ENCODE peak calls at places on chromosome 9, in ten cellular contexts. C is mucosa of descending colon; I is NCI-H2081; K is globus pallidus; M is GM03348; S is stimulated activated effector memory CD8-positive, alpha-beta T cell treated with anti-CD3 and anti-CD28 coated beads, Interleukin-12 subunit alpha, Interleukin-12 subunit beta, amount 100 ng/mL, for 72 hours; V is body of pancreas; F is sciatic nerve; T is HFFc6; D is neural progenitor cell. L is an unnamed sample.

GRCh38 chr9:75601280-75601679 is 289.2 kb upstream of the PCSK5 start:
- DNase-seq in C (no peak), I (no peak), K (no peak), M (no peak), S (no peak), V (no peak), F (no peak), T (no peak), D (peak; percentile 5), L (no peak)

GRCh38 chr9:16501726-16502125 is 368.7 kb downstream of the BNC2 start:
- DNase-seq in C (no peak), I (no peak), K (no peak), M (no peak), S (no peak), V (no peak), F (no peak), T (no peak), D (no peak), L (no peak)

GRCh38 chr9:127178646-127179632 is 56.5 kb upstream of the ANGPTL2 start:
- DNase-seq in C (no peak), I (no peak), K (no peak), M (no peak), S (no peak), V (peak; percentile 6), F (peak; percentile 63), T (no peak), D (peak; percentile 31), L (no peak)

GRCh38 chr9:118209343-118209742 is 505.1 kb downstream of the TLR4 start:
- DNase-seq in C (no peak), I (peak; percentile 92), K (no peak), M (no peak), S (no peak), V (no peak), F (no peak), T (no peak), D (no peak), L (no peak)

GRCh38 chr9:127780126-127780885 is 1.8 kb upstream of the SH2D3C start:
- DNase-seq in C (no peak), I (no peak), K (peak; percentile 79), M (no peak), S (no peak), V (no peak), F (no peak), T (no peak), D (peak; percentile 41), L (no peak)

GRCh38 chr9:95343725-95344287 is 26.3 kb upstream of the FANCC start:
- DNase-seq in C (no peak), I (no peak), K (no peak), M (no peak), S (no peak), V (no peak), F (no peak), T (peak; percentile 23), D (no peak), L (no peak)

GRCh38 chr9:37984672-37985611 is 81.0 kb upstream of the SLC25A51 start:
- DNase-seq in C (no peak), I (peak; percentile 94), K (no peak), M (peak; percentile 91), S (no peak), V (no peak), F (no peak), T (peak; percentile 49), D (peak; percentile 37), L (no peak)

GRCh38 chr9:134557331-134557730 is 84.3 kb upstream of the COL5A1 start:
- DNase-seq in C (no peak), I (no peak), K (no peak), M (no peak), S (no peak), V (no peak), F (peak; percentile 44), T (no peak), D (no peak), L (no peak)

GRCh38 chr9:3527653-3527960 is 1.8 kb upstream of the RFX3 start:
- DNase-seq in C (no peak), I (peak; percentile 54), K (no peak), M (no peak), S (no peak), V (no peak), F (no peak), T (no peak), D (no peak), L (no peak)

GRCh38 chr9:130120207-130120587 is 52.0 kb upstream of the NCS1 start:
- DNase-seq in C (no peak), I (no peak), K (no peak), M (no peak), S (no peak), V (no peak), F (no peak), T (no peak), D (no peak), L (no peak)

GRCh38 chr9:86687788-86688187 is 259.5 kb downstream of the GAS1 start:
- DNase-seq in C (no peak), I (no peak), K (no peak), M (no peak), S (no peak), V (no peak), F (no peak), T (no peak), D (no peak), L (no peak)

GRCh38 chr9:108903437-108904103 is 30.4 kb downstream of the ELP1 start:
- DNase-seq in C (no peak), I (no peak), K (no peak), M (no peak), S (no peak), V (no peak), F (no peak), T (no peak), D (no peak), L (no peak)

GRCh38 chr9:86321373-86321772 is 32.8 kb downstream of the TUT7 start:
- DNase-seq in C (no peak), I (no peak), K (no peak), M (peak; percentile 41), S (no peak), V (no peak), F (no peak), T (peak; percentile 94), D (no peak), L (no peak)

GRCh38 chr9:115115924-115116323 is 2.0 kb downstream of the TNC start:
- DNase-seq in C (no peak), I (no peak), K (no peak), M (peak; percentile 61), S (no peak), V (no peak), F (no peak), T (peak; percentile 83), D (no peak), L (no peak)

GRCh38 chr9:76764138-76764537 is at the start of gene PCA3:
- DNase-seq in C (no peak), I (no peak), K (no peak), M (no peak), S (no peak), V (no peak), F (no peak), T (no peak), D (no peak), L (no peak)

L was measured in foreskin melanocyte.